ENCODE peak calls at places on chromosomes 5 and 9, in eight cellular contexts. I is cardiac muscle cell, X is heart right ventricle, V is left ventricle myocardium inferior, E is uterus, F is A549, W is SJSA1, Y is pancreas. H is an unnamed sample. For H3K4me1, the result is how much of the 10 kb centered on the place peaks cover.

GRCh38 chr5:36363101-36363500 is 61.4 kb upstream of the RANBP3L start:
- DNase-seq in I (no peak), X (no peak), V (no peak), E (no peak), F (peak), W (no peak), Y (no peak), H (no peak)

GRCh38 chr9:103183569-103184191 is 188.5 kb downstream of the CYLC2 start:
- DNase-seq in I (no peak), X (no peak), V (no peak), E (peak), F (peak), W (no peak), Y (no peak), H (no peak)

GRCh38 chr5:52824827-52825226 is 37.1 kb downstream of the ITGA1 start:
- DNase-seq in I (no peak), X (no peak), V (no peak), E (no peak), F (no peak), W (no peak), Y (no peak), H (no peak)

GRCh38 chr5:131460867-131461572 is 174.0 kb downstream of the RAPGEF6 start:
- DNase-seq in I (peak), X (no peak), V (no peak), E (no peak), F (no peak), W (no peak), Y (no peak), H (no peak)

GRCh38 chr5:143361438-143361837 is 42.0 kb downstream of the NR3C1 start:
- DNase-seq in I (no peak), X (no peak), V (no peak), E (no peak), F (no peak), W (no peak), Y (no peak), H (no peak)

GRCh38 chr5:160787247-160787646 is 64.8 kb downstream of the ATP10B start:
- DNase-seq in I (peak), X (no peak), V (no peak), E (no peak), F (peak), W (no peak), Y (peak), H (no peak)

GRCh38 chr5:10760033-10760975 is 730 bp downstream of the DAP start:
- DNase-seq in I (peak), X (no peak), V (peak), E (peak), F (peak), W (peak), Y (no peak), H (peak)

GRCh38 chr5:172048539-172049101 is 42.2 kb upstream of the FBXW11 start:
- DNase-seq in I (no peak), X (no peak), V (no peak), E (no peak), F (no peak), W (no peak), Y (no peak), H (no peak)

GRCh38 chr5:22709743-22710142 is 143.4 kb downstream of the CDH12 start:
- DNase-seq in I (no peak), X (no peak), V (no peak), E (no peak), F (no peak), W (no peak), Y (no peak), H (no peak)

GRCh38 chr9:123597926-123598556 is 242.0 kb downstream of the CRB2 start:
- DNase-seq in I (no peak), X (no peak), V (no peak), E (no peak), F (no peak), W (no peak), Y (no peak), H (no peak)

GRCh38 chr9:97921959-97922905 is at the start of gene TRMO:
- DNase-seq in I (peak), X (peak), V (peak), E (peak), F (peak), W (peak), Y (peak), H (peak)

GRCh38 chr5:137896560-137896959 is 7.3 kb downstream of the PKD2L2 start:
- DNase-seq in I (no peak), X (no peak), V (no peak), E (no peak), F (no peak), W (no peak), Y (no peak), H (no peak)

GRCh38 chr9:10604927-10605326 is 7.9 kb downstream of the PTPRD start:
- DNase-seq in I (no peak), X (no peak), V (no peak), E (no peak), F (no peak), W (no peak), Y (no peak), H (no peak)

GRCh38 chr9:130327070-130327780 is 61.7 kb downstream of the HMCN2 start:
- DNase-seq in I (peak), X (no peak), V (no peak), E (no peak), F (no peak), W (no peak), Y (no peak), H (no peak)

GRCh38 chr5:148454576-148454975 is 70.8 kb downstream of the FBXO38 start:
- DNase-seq in I (peak), X (peak), V (no peak), E (no peak), F (no peak), W (no peak), Y (no peak), H (no peak)

GRCh38 chr9:72579880-72580570 is 58.6 kb downstream of the TMC1 start:
- DNase-seq in I (no peak), X (no peak), V (no peak), E (no peak), F (no peak), W (no peak), Y (no peak), H (no peak)

GRCh38 chr9:128575921-128576320 is 23.5 kb downstream of the SPTAN1 start:
- DNase-seq in I (no peak), X (no peak), V (no peak), E (no peak), F (no peak), W (no peak), Y (no peak), H (no peak)

GRCh38 chr5:34491251-34491620 is 164.9 kb upstream of the RAI14 start:
- DNase-seq in I (peak), X (no peak), V (no peak), E (no peak), F (no peak), W (no peak), Y (no peak), H (no peak)

GRCh38 chr5:157159209-157159751 is 6.8 kb downstream of the GARIN3 start:
- DNase-seq in I (no peak), X (no peak), V (no peak), E (no peak), F (no peak), W (no peak), Y (no peak), H (no peak)

GRCh38 chr5:165497707-165498106 is 1992.3 kb downstream of the MAT2B start:
- DNase-seq in I (peak), X (no peak), V (no peak), E (no peak), F (peak), W (no peak), Y (no peak), H (no peak)

GRCh38 chr9:13266172-13266571 is 13.3 kb downstream of the MPDZ start:
- DNase-seq in I (no peak), X (no peak), V (no peak), E (no peak), F (no peak), W (no peak), Y (no peak), H (no peak)

GRCh38 chr9:91082709-91083108 is 279.0 kb downstream of the AUH start:
- DNase-seq in I (no peak), X (no peak), V (no peak), E (no peak), F (no peak), W (no peak), Y (no peak), H (no peak)

GRCh38 chr5:72634444-72634843 is 127.2 kb upstream of the ZNF366 start:
- DNase-seq in I (no peak), X (no peak), V (no peak), E (no peak), F (no peak), W (no peak), Y (no peak), H (no peak)

GRCh38 chr5:17398439-17398838 is 99.6 kb upstream of the TAF11L2 start:
- DNase-seq in I (no peak), X (no peak), V (no peak), E (no peak), F (no peak), W (peak), Y (no peak), H (no peak)

GRCh38 chr5:158410976-158411375 is 552.0 kb upstream of the CLINT1 start:
- DNase-seq in I (no peak), X (no peak), V (no peak), E (no peak), F (no peak), W (peak), Y (no peak), H (no peak)

GRCh38 chr9:26260238-26260637 is 582.0 kb upstream of the TUSC1 start:
- DNase-seq in I (no peak), X (no peak), V (no peak), E (no peak), F (peak), W (peak), Y (no peak), H (no peak)

GRCh38 chr9:117160254-117160653 is 254.6 kb downstream of the ASTN2 start:
- DNase-seq in I (no peak), X (no peak), V (no peak), E (no peak), F (peak), W (no peak), Y (no peak), H (no peak)

GRCh38 chr5:39427225-39427624 is 2.4 kb upstream of the DAB2 start:
- DNase-seq in I (no peak), X (no peak), V (no peak), E (no peak), F (no peak), W (peak), Y (no peak), H (no peak)

GRCh38 chr5:141637693-141638419 is 1.1 kb downstream of the RELL2 start:
- DNase-seq in I (peak), X (peak), V (peak), E (peak), F (peak), W (peak), Y (peak), H (peak)

GRCh38 chr5:179267671-179268071 is 77.6 kb downstream of the ADAMTS2 start:
- DNase-seq in I (no peak), X (no peak), V (peak), E (no peak), F (no peak), W (no peak), Y (no peak), H (no peak)

GRCh38 chr9:135805422-135806022 is 101.8 kb downstream of the CAMSAP1 start:
- DNase-seq in I (no peak), X (peak), V (no peak), E (no peak), F (no peak), W (no peak), Y (no peak), H (no peak)

GRCh38 chr9:135801070-135801469 is 99.1 kb downstream of the KCNT1 start:
- DNase-seq in I (no peak), X (no peak), V (no peak), E (no peak), F (no peak), W (no peak), Y (no peak), H (no peak)

GRCh38 chr9:135804588-135805421 is 102.5 kb downstream of the CAMSAP1 start:
- DNase-seq in I (no peak), X (peak), V (no peak), E (no peak), F (no peak), W (no peak), Y (no peak), H (no peak)

GRCh38 chr9:135802876-135803419 is 101.0 kb downstream of the KCNT1 start:
- DNase-seq in I (no peak), X (peak), V (no peak), E (no peak), F (no peak), W (no peak), Y (peak), H (no peak)

GRCh38 chr9:135803441-135803840 is 101.5 kb downstream of the KCNT1 start:
- DNase-seq in I (no peak), X (peak), V (no peak), E (no peak), F (no peak), W (no peak), Y (no peak), H (no peak)
- H3K4me1 ChIP-seq in I (under half), X (under half), V (under half), E (under half), F (under half), W (under half), Y (under half), H (under half)

GRCh38 chr5:33317271-33317670 is 123.5 kb upstream of the TARS1 start:
- DNase-seq in I (no peak), X (no peak), V (no peak), E (no peak), F (no peak), W (peak), Y (no peak), H (no peak)
- H3K4me1 ChIP-seq in I (under half), X (under half), V (under half), E (under half), F (under half), W (under half), Y (under half), H (under half)

GRCh38 chr9:32866292-32866691 is 83.0 kb downstream of the TMEM215 start:
- DNase-seq in I (no peak), X (no peak), V (no peak), E (no peak), F (no peak), W (no peak), Y (no peak), H (no peak)
- H3K4me1 ChIP-seq in I (under half), X (under half), V (under half), E (under half), F (under half), W (under half), Y (under half), H (under half)

GRCh38 chr9:137304383-137305059 is 2.5 kb upstream of the NRARP start:
- DNase-seq in I (peak), X (peak), V (peak), E (peak), F (no peak), W (no peak), Y (peak), H (no peak)
- H3K4me1 ChIP-seq in I (under half), X (half or more), V (half or more), E (under half), F (under half), W (under half), Y (under half), H (under half)

DNA sequence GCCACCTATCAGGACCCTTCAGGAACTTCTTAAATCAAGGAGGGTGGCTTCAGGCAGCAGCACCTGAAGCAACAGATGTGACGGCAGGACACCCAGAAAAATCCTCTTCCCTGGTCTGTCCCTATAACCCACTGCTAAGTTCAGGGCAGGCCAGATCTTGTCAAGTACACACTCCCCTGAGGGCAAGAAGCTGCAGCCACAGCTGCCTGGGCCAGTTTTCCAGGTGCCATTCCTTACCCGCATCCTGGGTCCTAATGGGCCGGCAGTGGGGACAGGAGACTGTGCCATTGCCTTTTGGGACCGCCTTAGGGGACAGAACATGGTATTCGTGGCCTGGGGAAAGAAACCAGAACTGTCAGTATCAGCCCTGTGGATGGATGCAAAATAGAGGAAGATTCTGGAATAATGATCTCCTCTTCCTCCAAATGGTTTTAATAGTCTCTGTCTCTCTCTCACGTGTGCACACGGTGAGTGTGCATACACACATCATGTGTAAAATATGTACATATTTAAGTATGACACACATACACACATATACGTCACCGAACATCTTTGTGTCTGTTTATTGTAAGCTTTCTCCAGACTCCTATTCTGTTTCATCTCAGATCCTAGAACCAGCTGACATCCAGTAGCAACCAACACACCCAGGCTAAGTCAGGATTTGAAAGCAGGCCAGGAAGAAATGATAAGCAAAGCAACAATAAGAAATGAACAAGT is 14.0 kb downstream of the ORM2 start:
- DNase-seq in I (no peak), X (no peak), V (no peak), E (no peak), F (no peak), W (no peak), Y (no peak), H (no peak)
- H3K4me1 ChIP-seq in I (under half), X (under half), V (under half), E (under half), F (under half), W (under half), Y (under half), H (under half)

GRCh38 chr9:93187047-93187446 is 3.1 kb downstream of the WNK2 start:
- DNase-seq in I (peak), X (peak), V (peak), E (no peak), F (no peak), W (no peak), Y (peak), H (no peak)
- H3K4me1 ChIP-seq in I (under half), X (under half), V (half or more), E (under half), F (under half), W (under half), Y (under half), H (under half)

GRCh38 chr9:134546746-134547145 is 94.9 kb upstream of the COL5A1 start:
- DNase-seq in I (no peak), X (no peak), V (peak), E (no peak), F (no peak), W (no peak), Y (no peak), H (no peak)
- H3K4me1 ChIP-seq in I (under half), X (under half), V (under half), E (under half), F (under half), W (half or more), Y (under half), H (under half)